ENCODE peak calls at places on chromosomes 13 and 19, in six cellular contexts. E, I, F, G, K and B are unnamed samples.

GRCh38 chr13:70668293-70668692 is 560.0 kb upstream of the KLHL1 start:
- DNase-seq in E (no peak), I (no peak), F (peak), G (peak), K (no peak), B (no peak)

GRCh38 chr13:99967884-99968520 is 3.6 kb downstream of the ZIC5 start:
- DNase-seq in E (no peak), I (no peak), F (no peak), G (peak), K (no peak), B (no peak)

GRCh38 chr13:42078113-42078769 is 29.8 kb downstream of the DGKH start:
- DNase-seq in E (no peak), I (no peak), F (no peak), G (peak), K (no peak), B (no peak)

GRCh38 chr13:108957369-108958012 is 328.1 kb downstream of the MYO16 start:
- DNase-seq in E (no peak), I (no peak), F (no peak), G (peak), K (no peak), B (no peak)

GRCh38 chr13:108227651-108228272 is 9.6 kb downstream of the ABHD13 start:
- DNase-seq in E (no peak), I (no peak), F (no peak), G (peak), K (no peak), B (no peak)

GRCh38 chr13:44243198-44243852 is 130.3 kb upstream of the SERP2 start:
- DNase-seq in E (no peak), I (peak), F (peak), G (peak), K (no peak), B (peak)

GRCh38 chr19:15466851-15467733 is 2.7 kb upstream of the RASAL3 start:
- DNase-seq in E (no peak), I (no peak), F (peak), G (no peak), K (peak), B (peak)

GRCh38 chr13:40120288-40120687 is 464.8 kb downstream of the COG6 start:
- DNase-seq in E (no peak), I (no peak), F (no peak), G (no peak), K (no peak), B (no peak)

GRCh38 chr13:26480246-26480855 is 77.1 kb upstream of the WASF3 start:
- DNase-seq in E (no peak), I (no peak), F (no peak), G (no peak), K (no peak), B (peak)

GRCh38 chr19:34667349-34668076 is 9.4 kb downstream of the SCGB2B2 start:
- DNase-seq in E (no peak), I (no peak), F (peak), G (peak), K (no peak), B (no peak)

GRCh38 chr13:65260938-65261880 is 1968.9 kb downstream of the PCDH9 start:
- DNase-seq in E (no peak), I (no peak), F (no peak), G (no peak), K (no peak), B (no peak)

GRCh38 chr19:49335071-49335783 is at the start of gene CD37:
- DNase-seq in E (no peak), I (peak), F (peak), G (no peak), K (no peak), B (peak)

GRCh38 chr13:33487575-33488243 is 202.2 kb upstream of the STARD13 start:
- DNase-seq in E (no peak), I (no peak), F (peak), G (peak), K (peak), B (no peak)

GRCh38 chr19:34308381-34309367 is 54.3 kb downstream of the GARRE1 start:
- DNase-seq in E (no peak), I (no peak), F (no peak), G (no peak), K (no peak), B (no peak)

GRCh38 chr13:105920375-105920774 is 615.1 kb downstream of the EFNB2 start:
- DNase-seq in E (no peak), I (no peak), F (no peak), G (no peak), K (no peak), B (peak)

GRCh38 chr13:102977471-102977870 is 88.7 kb downstream of the SLC10A2 start:
- DNase-seq in E (no peak), I (no peak), F (no peak), G (no peak), K (no peak), B (no peak)

GRCh38 chr13:32334676-32335075 is 19.4 kb downstream of the BRCA2 start:
- DNase-seq in E (no peak), I (no peak), F (no peak), G (no peak), K (no peak), B (no peak)

GRCh38 chr19:4633140-4633967 is 6.0 kb upstream of the TNFAIP8L1 start:
- DNase-seq in E (peak), I (no peak), F (peak), G (peak), K (peak), B (peak)

GRCh38 chr19:5910638-5910907 is 3.5 kb upstream of the CAPS start:
- DNase-seq in E (no peak), I (no peak), F (no peak), G (no peak), K (no peak), B (no peak)

GRCh38 chr13:33639640-33640080 is 178.3 kb upstream of the RFC3 start:
- DNase-seq in E (no peak), I (no peak), F (no peak), G (no peak), K (peak), B (no peak)

GRCh38 chr19:41362143-41362847 is 1.7 kb downstream of the B9D2 start:
- DNase-seq in E (no peak), I (no peak), F (no peak), G (no peak), K (no peak), B (no peak)

GRCh38 chr13:46982856-46983582 is 86.2 kb upstream of the HTR2A start:
- DNase-seq in E (no peak), I (no peak), F (no peak), G (no peak), K (peak), B (peak)

GRCh38 chr13:58134012-58134411 is 502.5 kb downstream of the PCDH17 start:
- DNase-seq in E (no peak), I (no peak), F (no peak), G (no peak), K (no peak), B (no peak)

GRCh38 chr13:88704600-88705275 is 1033.6 kb downstream of the SLITRK5 start:
- DNase-seq in E (no peak), I (no peak), F (no peak), G (no peak), K (no peak), B (no peak)

GRCh38 chr13:112928958-112929777 is 39.8 kb upstream of the MCF2L start:
- DNase-seq in E (no peak), I (no peak), F (no peak), G (no peak), K (no peak), B (peak)

GRCh38 chr19:16661480-16662034 is 618 bp downstream of the TMEM38A start:
- DNase-seq in E (no peak), I (peak), F (peak), G (peak), K (no peak), B (peak)
- TF ChIP-seq POLR2AphosphoS5 in E (no peak), I (no peak), F (no peak), G (no peak), K (peak), B (no peak)

DNA sequence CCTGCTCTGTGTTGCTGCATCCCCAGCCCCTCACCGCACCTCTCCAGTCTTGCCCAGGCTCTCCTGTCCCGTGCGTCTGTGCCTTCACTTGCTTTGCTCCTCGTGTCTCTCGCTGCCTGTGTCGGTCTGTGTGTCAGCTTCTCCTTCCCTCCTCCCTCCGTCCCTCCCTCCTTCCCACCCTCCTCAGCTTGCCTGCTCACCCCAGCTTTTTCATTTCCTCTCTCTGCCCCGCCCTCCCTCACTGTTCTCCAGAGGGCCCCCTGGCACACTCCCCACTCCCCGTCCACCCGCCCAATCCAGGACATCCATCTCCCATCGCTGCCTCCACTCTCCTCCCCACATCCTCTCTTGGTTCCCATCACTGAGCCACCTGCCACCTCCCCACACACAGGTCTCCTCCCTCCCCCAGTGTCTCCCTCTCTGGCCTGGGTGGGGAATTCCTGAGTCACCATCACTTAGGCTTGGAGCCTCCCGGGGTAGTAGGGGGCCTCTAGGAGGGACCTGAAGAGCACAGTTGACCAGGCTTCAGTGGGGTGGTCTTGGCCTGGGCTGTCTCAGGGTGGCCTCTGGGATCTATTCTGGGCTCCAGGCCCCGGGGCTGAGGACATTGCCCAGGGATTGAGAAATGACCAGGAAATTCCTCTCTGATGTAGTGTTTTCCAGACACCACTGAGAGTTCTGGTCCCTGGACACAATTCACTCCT is at the start of gene PTGIR:
- DNase-seq in E (no peak), I (no peak), F (no peak), G (peak), K (no peak), B (peak)
- H3K27ac ChIP-seq in E (no peak), I (peak), F (peak), G (no peak), K (peak), B (peak)

DNA sequence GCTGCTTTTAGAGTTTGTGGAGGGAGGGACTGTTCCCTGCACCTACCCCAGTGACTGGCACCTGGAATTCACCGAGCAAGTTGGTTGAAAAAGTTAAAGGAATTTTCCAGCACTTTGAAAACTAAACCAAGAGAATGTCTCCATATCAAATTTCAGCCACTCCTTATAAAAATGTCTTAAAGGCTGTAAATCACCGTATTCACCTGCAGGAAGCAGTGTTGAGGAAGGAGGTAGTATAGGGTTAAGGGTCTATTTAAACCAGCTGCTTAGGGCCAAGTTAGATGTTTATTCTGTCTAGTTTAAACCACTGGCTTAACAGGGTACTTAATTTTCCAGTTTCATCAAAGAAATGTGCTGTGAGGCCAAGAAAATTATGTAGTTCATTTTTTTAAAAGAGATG is 3.8 kb upstream of the RAB20 start:
- DNase-seq in E (no peak), I (no peak), F (no peak), G (peak), K (no peak), B (no peak)
- TF ChIP-seq CTCF in E (no peak), I (no peak), F (no peak), G (peak), K (no peak), B (no peak)

DNA sequence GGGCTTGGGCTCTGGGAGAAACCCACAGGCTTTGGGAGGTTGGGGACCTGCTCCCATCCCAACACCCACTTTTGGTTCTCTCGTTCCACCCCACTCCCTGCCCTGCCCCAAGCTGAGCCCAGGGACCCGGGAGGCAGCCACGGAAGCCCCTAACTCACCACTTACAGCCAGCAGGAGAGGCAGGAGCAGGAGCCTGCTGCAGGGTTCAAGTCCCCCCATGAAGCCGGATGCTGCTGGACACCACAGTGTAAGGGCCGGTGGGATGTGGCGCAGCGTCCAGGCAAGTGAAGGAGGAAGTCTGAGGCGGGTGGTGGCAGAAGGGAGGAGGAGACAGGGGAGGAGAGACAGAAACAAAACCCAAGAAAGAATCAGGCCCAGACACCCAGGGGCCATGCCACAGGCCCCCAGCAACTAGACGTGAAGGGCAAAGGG is at the start of gene TYROBP:
- DNase-seq in E (no peak), I (no peak), F (peak), G (no peak), K (no peak), B (no peak)
- TF ChIP-seq POLR2AphosphoS5 in E (no peak), I (no peak), F (peak), G (no peak), K (no peak), B (no peak)

DNA sequence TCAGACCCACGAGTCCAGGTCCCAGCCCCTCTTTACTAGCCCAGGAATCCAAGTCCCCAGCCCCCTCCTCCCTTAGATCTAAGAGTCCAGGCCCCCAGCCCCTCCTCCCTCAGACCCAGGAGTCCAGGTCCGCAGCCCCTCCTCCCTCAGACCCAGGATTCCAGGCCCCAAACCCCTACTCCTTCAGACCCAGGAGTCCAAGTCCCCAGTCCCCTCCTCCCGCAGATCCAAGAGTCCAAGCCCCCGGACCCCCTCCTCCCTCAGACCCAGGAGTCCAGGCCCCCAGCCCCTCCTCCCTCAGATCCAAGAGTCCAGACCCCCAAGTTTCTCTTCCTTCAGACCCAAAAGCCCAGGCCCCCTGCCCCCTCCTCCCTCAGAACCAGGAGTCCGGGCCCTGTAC is 11.5 kb downstream of the SPACA6 start:
- DNase-seq in E (no peak), I (no peak), F (no peak), G (no peak), K (no peak), B (no peak)
- H3K27ac ChIP-seq in E (peak), I (peak), F (peak), G (no peak), K (peak), B (peak)